ENCODE peak calls at places on chromosomes 2 and 18, in seven cellular contexts. One of them, this sample, is unnamed.

GRCh38 chr2:174666312-174666711 is 68.7 kb upstream of the WIPF1 start:
- DNase-seq in H1: no peak
- DNase-seq in GM12878: no peak
- DNase-seq in SK-N-SH: no peak
- DNase-seq in HCT116: no peak
- DNase-seq in K562: no peak
- DNase-seq in HepG2: no peak
- DNase-seq in this sample: peak

GRCh38 chr2:27164960-27165763 is 16.4 kb downstream of the TCF23 start:
- DNase-seq in K562: no peak
- DNase-seq in SK-N-SH: no peak
- DNase-seq in HCT116: no peak
- DNase-seq in HepG2: no peak
- DNase-seq in H1: no peak
- DNase-seq in GM12878: peak
- DNase-seq in this sample: no peak

GRCh38 chr2:138502253-138503086 is 900 bp downstream of the SPOPL start:
- DNase-seq in HepG2: peak
- DNase-seq in SK-N-SH: peak
- DNase-seq in HCT116: no peak
- DNase-seq in K562: no peak
- DNase-seq in H1: no peak
- DNase-seq in GM12878: no peak
- DNase-seq in this sample: peak

GRCh38 chr18:36288689-36289088 is 8.8 kb upstream of the FHOD3 start:
- DNase-seq in K562: no peak
- DNase-seq in GM12878: no peak
- DNase-seq in HepG2: no peak
- DNase-seq in H1: no peak
- DNase-seq in HCT116: no peak
- DNase-seq in SK-N-SH: no peak
- DNase-seq in this sample: no peak

GRCh38 chr2:190031971-190032623 is 30.4 kb downstream of the MSTN start:
- DNase-seq in K562: no peak
- DNase-seq in H1: no peak
- DNase-seq in HepG2: no peak
- DNase-seq in HCT116: no peak
- DNase-seq in GM12878: no peak
- DNase-seq in SK-N-SH: no peak
- DNase-seq in this sample: no peak

GRCh38 chr2:122863516-122863915 is 1108.1 kb downstream of the TSN start:
- DNase-seq in GM12878: peak
- DNase-seq in HCT116: no peak
- DNase-seq in K562: no peak
- DNase-seq in SK-N-SH: no peak
- DNase-seq in HepG2: no peak
- DNase-seq in H1: no peak
- DNase-seq in this sample: no peak

GRCh38 chr2:79638410-79638809 is 125.6 kb downstream of the CTNNA2 start:
- DNase-seq in H1: no peak
- DNase-seq in GM12878: no peak
- DNase-seq in SK-N-SH: peak
- DNase-seq in HCT116: no peak
- DNase-seq in HepG2: no peak
- DNase-seq in K562: no peak
- DNase-seq in this sample: no peak

GRCh38 chr2:39512434-39512935 is 75.4 kb upstream of the MAP4K3 start:
- DNase-seq in HCT116: no peak
- DNase-seq in SK-N-SH: no peak
- DNase-seq in HepG2: no peak
- DNase-seq in K562: no peak
- DNase-seq in H1: no peak
- DNase-seq in GM12878: no peak
- DNase-seq in this sample: no peak

GRCh38 chr2:64781991-64782390 is 128.3 kb upstream of the SERTAD2 start:
- DNase-seq in HCT116: no peak
- DNase-seq in SK-N-SH: no peak
- DNase-seq in HepG2: no peak
- DNase-seq in H1: no peak
- DNase-seq in GM12878: no peak
- DNase-seq in K562: no peak
- DNase-seq in this sample: no peak

GRCh38 chr18:63564576-63564975 is 22.4 kb downstream of the SERPINB12 start:
- DNase-seq in SK-N-SH: no peak
- DNase-seq in HepG2: no peak
- DNase-seq in GM12878: no peak
- DNase-seq in H1: no peak
- DNase-seq in HCT116: no peak
- DNase-seq in K562: no peak
- DNase-seq in this sample: no peak

GRCh38 chr2:215876139-215876936 is 137.0 kb downstream of the MREG start:
- DNase-seq in SK-N-SH: no peak
- DNase-seq in H1: no peak
- DNase-seq in GM12878: no peak
- DNase-seq in HCT116: no peak
- DNase-seq in HepG2: peak
- DNase-seq in K562: no peak
- DNase-seq in this sample: no peak

GRCh38 chr2:138020432-138020831 is 56.2 kb downstream of the HNMT start:
- DNase-seq in HepG2: no peak
- DNase-seq in HCT116: no peak
- DNase-seq in GM12878: no peak
- DNase-seq in K562: no peak
- DNase-seq in H1: no peak
- DNase-seq in SK-N-SH: no peak
- DNase-seq in this sample: no peak

GRCh38 chr2:58680938-58681337 is 439.8 kb upstream of the FANCL start:
- DNase-seq in K562: no peak
- DNase-seq in GM12878: no peak
- DNase-seq in HepG2: no peak
- DNase-seq in H1: no peak
- DNase-seq in SK-N-SH: no peak
- DNase-seq in HCT116: no peak
- DNase-seq in this sample: no peak

GRCh38 chr2:105747254-105747909 is 2.7 kb downstream of the NCK2 start:
- DNase-seq in SK-N-SH: no peak
- DNase-seq in GM12878: no peak
- DNase-seq in HCT116: no peak
- DNase-seq in HepG2: no peak
- DNase-seq in H1: no peak
- DNase-seq in K562: no peak
- DNase-seq in this sample: no peak

GRCh38 chr18:12076424-12077140 is 17.1 kb upstream of the ANKRD62 start:
- DNase-seq in HepG2: no peak
- DNase-seq in K562: no peak
- DNase-seq in H1: no peak
- DNase-seq in HCT116: no peak
- DNase-seq in SK-N-SH: peak
- DNase-seq in GM12878: no peak
- DNase-seq in this sample: peak

GRCh38 chr2:138421971-138422335 is 79.6 kb upstream of the SPOPL start:
- DNase-seq in HepG2: no peak
- DNase-seq in GM12878: no peak
- DNase-seq in H1: no peak
- DNase-seq in HCT116: peak
- DNase-seq in K562: no peak
- DNase-seq in SK-N-SH: no peak
- DNase-seq in this sample: peak

GRCh38 chr2:157178865-157179264 is 78.6 kb upstream of the GALNT5 start:
- DNase-seq in K562: peak
- DNase-seq in GM12878: no peak
- DNase-seq in H1: no peak
- DNase-seq in SK-N-SH: no peak
- DNase-seq in HCT116: no peak
- DNase-seq in HepG2: no peak
- DNase-seq in this sample: no peak

GRCh38 chr2:235745597-235745996 is 251.8 kb downstream of the AGAP1 start:
- DNase-seq in HCT116: no peak
- DNase-seq in H1: no peak
- DNase-seq in HepG2: no peak
- DNase-seq in GM12878: no peak
- DNase-seq in K562: no peak
- DNase-seq in SK-N-SH: no peak
- DNase-seq in this sample: no peak

GRCh38 chr2:164479460-164479859 is 141.8 kb downstream of the GRB14 start:
- DNase-seq in GM12878: no peak
- DNase-seq in K562: no peak
- DNase-seq in HCT116: peak
- DNase-seq in H1: no peak
- DNase-seq in SK-N-SH: peak
- DNase-seq in HepG2: peak
- DNase-seq in this sample: no peak

GRCh38 chr2:37325625-37326071 is 1.0 kb upstream of the PRKD3 start:
- DNase-seq in K562: no peak
- DNase-seq in HCT116: no peak
- DNase-seq in HepG2: no peak
- DNase-seq in H1: no peak
- DNase-seq in GM12878: no peak
- DNase-seq in SK-N-SH: no peak
- DNase-seq in this sample: no peak

GRCh38 chr2:37326285-37326684 is 1.7 kb upstream of the PRKD3 start:
- DNase-seq in SK-N-SH: no peak
- DNase-seq in HepG2: no peak
- DNase-seq in K562: no peak
- DNase-seq in H1: no peak
- DNase-seq in HCT116: no peak
- DNase-seq in GM12878: no peak
- DNase-seq in this sample: no peak

GRCh38 chr2:37323770-37324535 is 680 bp downstream of the PRKD3 start:
- DNase-seq in H1: no peak
- DNase-seq in SK-N-SH: peak
- DNase-seq in GM12878: no peak
- DNase-seq in HepG2: peak
- DNase-seq in K562: peak
- DNase-seq in HCT116: no peak
- DNase-seq in this sample: peak

GRCh38 chr2:37324536-37324785 is 172 bp downstream of the PRKD3 start:
- DNase-seq in GM12878: no peak
- DNase-seq in HCT116: no peak
- DNase-seq in SK-N-SH: no peak
- DNase-seq in H1: no peak
- DNase-seq in K562: peak
- DNase-seq in HepG2: peak
- DNase-seq in this sample: peak

DNA sequence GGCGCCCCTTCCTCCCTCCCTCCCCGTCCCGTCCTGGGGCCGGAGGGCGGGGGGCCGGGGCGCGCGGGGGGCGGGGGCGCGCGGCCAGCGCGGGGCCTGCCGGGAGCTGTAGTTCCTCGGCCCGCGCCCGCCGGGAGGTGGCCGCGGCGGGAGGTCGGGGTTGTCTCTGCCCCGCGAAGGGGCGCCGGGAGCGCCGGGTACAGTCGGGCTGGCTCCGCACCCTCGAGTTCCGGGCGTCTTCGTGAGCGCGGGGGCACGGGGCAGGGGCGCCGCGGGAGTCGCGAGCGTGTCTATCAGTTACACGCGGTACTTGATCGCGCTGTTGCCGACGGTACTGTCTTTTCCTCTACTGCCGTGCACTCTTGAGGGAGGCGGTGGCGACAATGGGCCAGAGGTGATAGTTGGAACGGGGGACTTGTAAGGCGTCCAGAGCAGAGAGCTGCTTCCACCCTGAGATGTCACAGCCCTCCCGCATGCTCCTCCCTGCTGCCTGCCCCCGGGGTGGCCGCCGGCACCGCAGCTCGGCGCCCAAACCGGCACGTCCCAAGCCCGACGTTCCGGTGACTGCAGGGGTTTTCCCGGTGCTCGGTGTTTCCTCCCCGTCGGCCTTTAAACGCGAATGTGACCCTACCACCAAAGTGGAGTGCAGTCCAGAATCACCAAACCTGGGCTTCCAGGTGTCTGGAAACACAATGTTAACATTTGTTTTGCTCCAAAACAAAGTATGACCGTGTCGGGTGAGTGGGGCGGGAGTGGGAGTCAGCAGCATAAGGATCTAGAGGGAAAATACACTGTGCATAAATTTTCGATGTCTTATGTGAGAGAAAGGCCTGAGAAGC is at the start of gene PRKD3:
- DNase-seq in GM12878: no peak
- DNase-seq in SK-N-SH: peak
- DNase-seq in H1: no peak
- DNase-seq in K562: peak
- DNase-seq in HepG2: peak
- DNase-seq in HCT116: peak
- DNase-seq in this sample: peak
- TF ChIP-seq JUND in GM12878: no peak
- TF ChIP-seq JUND in SK-N-SH: no peak
- TF ChIP-seq JUND in H1: no peak
- TF ChIP-seq JUND in K562: no peak
- TF ChIP-seq JUND in HepG2: no peak
- TF ChIP-seq JUND in HCT116: no peak
- TF ChIP-seq JUND in this sample: no peak

GRCh38 chr18:10051877-10052631 is 138.2 kb downstream of the VAPA start:
- DNase-seq in GM12878: no peak
- DNase-seq in SK-N-SH: no peak
- DNase-seq in HCT116: no peak
- DNase-seq in K562: no peak
- DNase-seq in H1: no peak
- DNase-seq in HepG2: peak
- DNase-seq in this sample: no peak
- TF ChIP-seq JUND in GM12878: no peak
- TF ChIP-seq JUND in SK-N-SH: no peak
- TF ChIP-seq JUND in HCT116: no peak
- TF ChIP-seq JUND in K562: no peak
- TF ChIP-seq JUND in H1: no peak
- TF ChIP-seq JUND in HepG2: no peak
- TF ChIP-seq JUND in this sample: no peak

DNA sequence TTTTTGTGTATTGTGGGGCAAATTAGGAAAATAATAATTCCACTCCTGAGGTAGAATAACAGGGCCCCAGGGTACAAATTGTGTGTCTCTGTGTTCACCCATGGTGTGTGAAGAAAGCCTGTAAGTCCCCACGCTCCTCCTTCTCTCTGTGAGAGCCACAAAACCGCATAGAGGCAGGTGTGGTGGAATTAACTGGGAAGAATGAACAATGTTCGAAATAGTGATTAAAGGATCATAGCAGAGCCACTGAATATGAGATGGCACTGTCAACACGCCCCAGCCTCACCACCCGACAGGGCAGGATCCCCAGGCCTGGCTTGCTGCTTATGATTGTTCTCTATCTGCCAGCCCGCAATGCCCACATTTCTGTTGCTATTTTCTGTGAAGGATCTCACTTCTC is 14.1 kb downstream of the IL1RN start:
- DNase-seq in K562: no peak
- DNase-seq in SK-N-SH: no peak
- DNase-seq in H1: no peak
- DNase-seq in HepG2: no peak
- DNase-seq in HCT116: no peak
- DNase-seq in GM12878: no peak
- DNase-seq in this sample: no peak
- TF ChIP-seq JUND in K562: no peak
- TF ChIP-seq JUND in SK-N-SH: no peak
- TF ChIP-seq JUND in H1: no peak
- TF ChIP-seq JUND in HepG2: no peak
- TF ChIP-seq JUND in HCT116: no peak
- TF ChIP-seq JUND in GM12878: no peak
- TF ChIP-seq JUND in this sample: no peak

DNA sequence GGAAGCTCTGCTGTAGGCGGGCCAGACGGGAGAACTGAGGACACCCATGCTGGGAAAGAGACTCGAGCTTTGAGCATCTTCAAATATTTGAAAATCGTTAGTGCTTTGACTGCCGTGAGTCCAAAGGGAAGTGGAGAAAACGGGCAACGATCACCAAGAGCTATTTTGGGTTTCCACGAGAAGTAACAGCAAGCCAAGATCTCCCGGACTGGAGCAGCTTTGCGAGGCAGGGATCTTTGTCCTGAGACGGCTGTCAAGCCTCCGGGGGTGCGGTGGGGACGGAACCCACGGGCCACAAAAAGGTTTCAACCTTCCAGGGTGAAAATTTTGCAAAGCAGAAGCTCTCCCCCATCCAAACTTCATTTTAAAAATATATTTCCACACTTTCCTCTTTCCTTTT is 195.8 kb downstream of the NDUFA10 start:
- DNase-seq in HCT116: no peak
- DNase-seq in SK-N-SH: peak
- DNase-seq in K562: no peak
- DNase-seq in GM12878: no peak
- DNase-seq in HepG2: no peak
- DNase-seq in H1: no peak
- DNase-seq in this sample: no peak
- TF ChIP-seq JUND in HCT116: no peak
- TF ChIP-seq JUND in SK-N-SH: no peak
- TF ChIP-seq JUND in K562: no peak
- TF ChIP-seq JUND in GM12878: no peak
- TF ChIP-seq JUND in HepG2: no peak
- TF ChIP-seq JUND in H1: no peak
- TF ChIP-seq JUND in this sample: no peak